ENCODE peak calls at places on chromosomes 16 and 17, in six cellular contexts. One of them, this sample, is unnamed.
A peak's percentile ranks its signal among the peaks of the same experiment; 100 is the strongest.

GRCh38 chr17:9999948-10000695 is 95.1 kb upstream of the RCVRN start:
- DNase-seq in GM23248: no peak
- DNase-seq in thoracic aorta: no peak
- DNase-seq in CD8-positive, alpha-beta memory T cell: no peak
- DNase-seq in BE2C: no peak
- DNase-seq in OCI-LY7: no peak
- DNase-seq in this sample: no peak

GRCh38 chr16:31452631-31453106 is 6.6 kb upstream of the ARMC5 start:
- DNase-seq in GM23248: peak; percentile 91
- DNase-seq in thoracic aorta: no peak
- DNase-seq in CD8-positive, alpha-beta memory T cell: no peak
- DNase-seq in BE2C: no peak
- DNase-seq in OCI-LY7: no peak
- DNase-seq in this sample: no peak

GRCh38 chr17:9529033-9529748 is 46.4 kb downstream of the STX8 start:
- DNase-seq in GM23248: peak; percentile 63
- DNase-seq in thoracic aorta: no peak
- DNase-seq in CD8-positive, alpha-beta memory T cell: no peak
- DNase-seq in BE2C: no peak
- DNase-seq in OCI-LY7: peak; percentile 6
- DNase-seq in this sample: no peak

GRCh38 chr16:58885528-58886170 is 151.5 kb upstream of the GOT2 start:
- DNase-seq in GM23248: no peak
- DNase-seq in thoracic aorta: no peak
- DNase-seq in CD8-positive, alpha-beta memory T cell: no peak
- DNase-seq in BE2C: no peak
- DNase-seq in OCI-LY7: no peak
- DNase-seq in this sample: no peak

GRCh38 chr16:87780385-87780989 is 14.7 kb upstream of the KLHDC4 start:
- DNase-seq in GM23248: peak; percentile 25
- DNase-seq in thoracic aorta: no peak
- DNase-seq in CD8-positive, alpha-beta memory T cell: peak; percentile 56
- DNase-seq in BE2C: no peak
- DNase-seq in OCI-LY7: peak; percentile 79
- DNase-seq in this sample: peak; percentile 83

GRCh38 chr16:14307059-14307531 is 236.0 kb downstream of the MRTFB start:
- DNase-seq in GM23248: peak; percentile 34
- DNase-seq in thoracic aorta: no peak
- DNase-seq in CD8-positive, alpha-beta memory T cell: no peak
- DNase-seq in BE2C: no peak
- DNase-seq in OCI-LY7: peak; percentile 68
- DNase-seq in this sample: no peak

GRCh38 chr16:22204091-22204655 is 1.9 kb upstream of the EEF2K start:
- DNase-seq in GM23248: no peak
- DNase-seq in thoracic aorta: no peak
- DNase-seq in CD8-positive, alpha-beta memory T cell: no peak
- DNase-seq in BE2C: no peak
- DNase-seq in OCI-LY7: no peak
- DNase-seq in this sample: no peak

GRCh38 chr16:50627419-50627818 is 53.7 kb downstream of the SNX20 start:
- DNase-seq in GM23248: peak; percentile 18
- DNase-seq in thoracic aorta: peak; percentile 37
- DNase-seq in CD8-positive, alpha-beta memory T cell: peak; percentile 9
- DNase-seq in BE2C: peak; percentile 24
- DNase-seq in OCI-LY7: peak; percentile 15
- DNase-seq in this sample: no peak

GRCh38 chr17:48596000-48596734 is 2.6 kb upstream of the HOXB5 start:
- DNase-seq in GM23248: no peak
- DNase-seq in thoracic aorta: no peak
- DNase-seq in CD8-positive, alpha-beta memory T cell: no peak
- DNase-seq in BE2C: no peak
- DNase-seq in OCI-LY7: no peak
- DNase-seq in this sample: no peak

GRCh38 chr17:36816889-36817288 is 120.4 kb upstream of the LHX1 start:
- DNase-seq in GM23248: no peak
- DNase-seq in thoracic aorta: no peak
- DNase-seq in CD8-positive, alpha-beta memory T cell: no peak
- DNase-seq in BE2C: no peak
- DNase-seq in OCI-LY7: no peak
- DNase-seq in this sample: no peak

GRCh38 chr16:52581530-52581929 is 34.6 kb upstream of the TOX3 start:
- DNase-seq in GM23248: no peak
- DNase-seq in thoracic aorta: no peak
- DNase-seq in CD8-positive, alpha-beta memory T cell: no peak
- DNase-seq in BE2C: no peak
- DNase-seq in OCI-LY7: no peak
- DNase-seq in this sample: no peak

GRCh38 chr17:42877037-42877436 is 23.6 kb upstream of the G6PC1 start:
- DNase-seq in GM23248: no peak
- DNase-seq in thoracic aorta: no peak
- DNase-seq in CD8-positive, alpha-beta memory T cell: no peak
- DNase-seq in BE2C: no peak
- DNase-seq in OCI-LY7: no peak
- DNase-seq in this sample: no peak

GRCh38 chr16:81500833-81501521 is 56.4 kb downstream of the CMIP start:
- DNase-seq in GM23248: no peak
- DNase-seq in thoracic aorta: no peak
- DNase-seq in CD8-positive, alpha-beta memory T cell: no peak
- DNase-seq in BE2C: no peak
- DNase-seq in OCI-LY7: no peak
- DNase-seq in this sample: no peak

GRCh38 chr17:1617620-1618174 is 10.9 kb downstream of the SLC43A2 start:
- DNase-seq in GM23248: peak; percentile 94
- DNase-seq in thoracic aorta: no peak
- DNase-seq in CD8-positive, alpha-beta memory T cell: no peak
- DNase-seq in BE2C: no peak
- DNase-seq in OCI-LY7: no peak
- DNase-seq in this sample: no peak

GRCh38 chr16:54284319-54284930 is 2.2 kb downstream of the IRX3 start:
- DNase-seq in GM23248: peak; percentile 47
- DNase-seq in thoracic aorta: no peak
- DNase-seq in CD8-positive, alpha-beta memory T cell: no peak
- DNase-seq in BE2C: no peak
- DNase-seq in OCI-LY7: no peak
- DNase-seq in this sample: no peak

GRCh38 chr17:41486809-41487530 is 2.7 kb downstream of the KRT36 start:
- DNase-seq in GM23248: no peak
- DNase-seq in thoracic aorta: no peak
- DNase-seq in CD8-positive, alpha-beta memory T cell: no peak
- DNase-seq in BE2C: peak; percentile 42
- DNase-seq in OCI-LY7: peak; percentile 35
- DNase-seq in this sample: peak; percentile 81

GRCh38 chr17:44204453-44204882 is 4.8 kb upstream of the ATXN7L3 start:
- DNase-seq in GM23248: peak; percentile 75
- DNase-seq in thoracic aorta: no peak
- DNase-seq in CD8-positive, alpha-beta memory T cell: no peak
- DNase-seq in BE2C: no peak
- DNase-seq in OCI-LY7: no peak
- DNase-seq in this sample: no peak

GRCh38 chr17:79832211-79833109 is 6.8 kb downstream of the CBX4 start:
- DNase-seq in GM23248: no peak
- DNase-seq in thoracic aorta: no peak
- DNase-seq in CD8-positive, alpha-beta memory T cell: no peak
- DNase-seq in BE2C: no peak
- DNase-seq in OCI-LY7: no peak
- DNase-seq in this sample: peak; percentile 77

GRCh38 chr17:28470266-28471126 is 2.9 kb upstream of the SLC13A2 start:
- DNase-seq in GM23248: no peak
- DNase-seq in thoracic aorta: no peak
- DNase-seq in CD8-positive, alpha-beta memory T cell: no peak
- DNase-seq in BE2C: no peak
- DNase-seq in OCI-LY7: no peak
- DNase-seq in this sample: no peak

DNA sequence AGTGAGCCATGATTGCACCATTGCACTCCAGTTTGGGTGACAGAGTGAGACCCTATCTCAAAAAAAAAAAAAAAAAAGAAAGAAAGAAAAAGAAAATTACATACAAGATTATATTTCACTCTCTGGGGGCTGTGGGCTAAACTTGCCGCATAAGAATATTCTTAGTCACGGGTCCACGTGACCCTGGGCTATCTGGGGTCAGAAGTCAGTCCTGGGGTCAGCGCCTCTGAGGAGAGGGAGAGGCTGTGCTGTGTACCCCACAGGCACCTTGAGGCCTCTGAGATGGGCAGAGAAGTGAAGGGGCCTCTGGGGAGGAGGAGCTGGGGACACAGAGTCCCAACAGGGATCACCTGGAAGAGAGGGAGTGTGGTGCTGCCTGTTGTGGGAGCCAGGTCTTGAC is 5.8 kb upstream of the CD79B start:
- DNase-seq in GM23248: no peak
- DNase-seq in thoracic aorta: no peak
- DNase-seq in CD8-positive, alpha-beta memory T cell: no peak
- DNase-seq in BE2C: no peak
- DNase-seq in OCI-LY7: no peak
- DNase-seq in this sample: no peak
- H3K4me1 ChIP-seq in GM23248: no peaks in the 10 kb centered on the region
- H3K4me1 ChIP-seq in thoracic aorta: no peaks in the 10 kb centered on the region
- H3K4me1 ChIP-seq in CD8-positive, alpha-beta memory T cell: peaks cover under 1% of the 10 kb centered on the region
- H3K4me1 ChIP-seq in BE2C: no peaks in the 10 kb centered on the region
- H3K4me1 ChIP-seq in OCI-LY7: peaks cover 73% of the 10 kb centered on the region
- H3K4me1 ChIP-seq in this sample: no peaks in the 10 kb centered on the region

GRCh38 chr16:60452646-60453045 is 1583.6 kb downstream of the CDH8 start:
- DNase-seq in GM23248: no peak
- DNase-seq in thoracic aorta: no peak
- DNase-seq in CD8-positive, alpha-beta memory T cell: no peak
- DNase-seq in BE2C: no peak
- DNase-seq in OCI-LY7: no peak
- DNase-seq in this sample: no peak
- H3K9me3 ChIP-seq in GM23248: no peaks in the 10 kb centered on the region
- H3K9me3 ChIP-seq in thoracic aorta: no peaks in the 10 kb centered on the region
- H3K9me3 ChIP-seq in CD8-positive, alpha-beta memory T cell: no peaks in the 10 kb centered on the region
- H3K9me3 ChIP-seq in BE2C: peaks cover 5% of the 10 kb centered on the region
- H3K9me3 ChIP-seq in OCI-LY7: no peaks in the 10 kb centered on the region
- H3K9me3 ChIP-seq in this sample: no peaks in the 10 kb centered on the region

GRCh38 chr17:76139261-76139752 is 1.7 kb downstream of the FOXJ1 start:
- DNase-seq in GM23248: no peak
- DNase-seq in thoracic aorta: no peak
- DNase-seq in CD8-positive, alpha-beta memory T cell: no peak
- DNase-seq in BE2C: no peak
- DNase-seq in OCI-LY7: no peak
- DNase-seq in this sample: no peak

GRCh38 chr17:76141212-76142043 is at the start of gene FOXJ1:
- DNase-seq in GM23248: peak; percentile 90
- DNase-seq in thoracic aorta: peak; percentile 59
- DNase-seq in CD8-positive, alpha-beta memory T cell: peak; percentile 90
- DNase-seq in BE2C: peak; percentile 94
- DNase-seq in OCI-LY7: peak; percentile 90
- DNase-seq in this sample: peak; percentile 94

GRCh38 chr17:76142044-76143041 is 1.3 kb upstream of the FOXJ1 start:
- DNase-seq in GM23248: no peak
- DNase-seq in thoracic aorta: no peak
- DNase-seq in CD8-positive, alpha-beta memory T cell: no peak
- DNase-seq in BE2C: no peak
- DNase-seq in OCI-LY7: no peak
- DNase-seq in this sample: peak; percentile 46

GRCh38 chr17:76139801-76140660 is 1.0 kb downstream of the FOXJ1 start:
- DNase-seq in GM23248: peak; percentile 26
- DNase-seq in thoracic aorta: no peak
- DNase-seq in CD8-positive, alpha-beta memory T cell: peak; percentile 46
- DNase-seq in BE2C: no peak
- DNase-seq in OCI-LY7: no peak
- DNase-seq in this sample: peak; percentile 77

DNA sequence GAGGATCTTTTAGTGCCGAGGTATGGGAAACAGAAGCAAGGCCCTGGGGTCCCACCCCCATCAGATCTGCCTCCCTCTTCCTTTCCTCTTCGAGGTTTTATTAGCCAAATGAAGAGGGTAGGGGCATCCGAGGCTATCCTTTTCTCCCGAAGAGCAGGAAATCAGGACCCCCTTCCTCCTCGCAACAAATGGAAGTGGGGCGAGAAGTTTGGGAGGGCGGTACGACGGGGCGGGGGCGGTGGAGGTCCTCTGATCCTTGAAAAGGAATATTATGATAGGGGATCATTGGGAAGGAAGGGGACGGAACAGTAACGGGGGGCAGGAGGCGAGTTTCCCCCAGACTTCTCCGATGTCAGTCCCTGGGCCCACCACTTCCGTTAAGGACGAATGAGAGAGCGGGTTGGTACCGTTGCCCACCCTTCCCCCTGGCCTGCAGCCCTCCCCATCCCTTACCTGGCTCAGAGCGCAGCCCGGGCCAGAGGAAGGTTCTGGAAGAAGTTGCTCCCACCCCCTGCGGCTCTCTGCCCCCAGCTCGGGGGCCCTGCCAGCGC is 309 bp downstream of the FOXJ1 start:
- DNase-seq in GM23248: no peak
- DNase-seq in thoracic aorta: no peak
- DNase-seq in CD8-positive, alpha-beta memory T cell: no peak
- DNase-seq in BE2C: no peak
- DNase-seq in OCI-LY7: no peak
- DNase-seq in this sample: no peak
- H3K4me1 ChIP-seq in GM23248: no peaks in the 10 kb centered on the region
- H3K4me1 ChIP-seq in thoracic aorta: no peaks in the 10 kb centered on the region
- H3K4me1 ChIP-seq in CD8-positive, alpha-beta memory T cell: peaks cover 54% of the 10 kb centered on the region
- H3K4me1 ChIP-seq in BE2C: peaks cover 5% of the 10 kb centered on the region
- H3K4me1 ChIP-seq in OCI-LY7: peaks cover 52% of the 10 kb centered on the region
- H3K4me1 ChIP-seq in this sample: peaks cover 44% of the 10 kb centered on the region

DNA sequence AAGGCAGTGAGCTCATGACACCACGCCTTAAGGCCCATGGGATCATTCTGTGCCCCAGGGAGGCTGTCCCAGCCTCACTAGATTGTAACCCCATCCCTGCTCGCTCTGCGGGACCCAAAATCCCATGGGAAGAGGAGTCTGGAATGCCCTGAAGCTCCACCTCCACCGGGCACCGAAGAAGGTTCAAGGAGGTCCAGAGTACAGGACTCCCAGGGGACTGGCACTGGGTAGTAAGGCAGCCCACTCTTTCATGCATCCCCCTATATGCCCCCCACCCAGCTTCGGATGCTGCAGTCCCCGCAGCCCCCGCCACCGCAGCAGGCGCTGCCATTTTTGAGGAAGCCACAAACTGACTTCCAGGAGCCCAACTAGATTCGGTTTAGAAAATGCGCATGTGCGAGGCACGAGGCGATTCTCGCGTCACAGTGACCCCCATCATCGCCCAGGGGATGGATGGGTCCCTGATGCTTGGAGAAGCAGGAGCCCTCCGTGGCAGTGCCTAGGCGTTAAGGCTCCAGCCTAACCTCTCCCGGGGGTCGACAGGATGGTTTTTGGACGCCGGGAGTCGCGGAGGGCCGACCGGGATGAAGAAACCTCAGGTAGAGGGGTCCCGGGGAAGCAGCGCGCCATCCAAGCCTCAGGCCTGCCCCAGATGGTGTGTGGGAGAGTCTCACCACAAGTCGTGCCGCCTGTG is 1681.0 kb downstream of the TP53TG3F start:
- DNase-seq in GM23248: no peak
- DNase-seq in thoracic aorta: no peak
- DNase-seq in CD8-positive, alpha-beta memory T cell: no peak
- DNase-seq in BE2C: no peak
- DNase-seq in OCI-LY7: no peak
- DNase-seq in this sample: peak; percentile 55
- H3K9me3 ChIP-seq in GM23248: no peaks in the 10 kb centered on the region
- H3K9me3 ChIP-seq in thoracic aorta: no peaks in the 10 kb centered on the region
- H3K9me3 ChIP-seq in CD8-positive, alpha-beta memory T cell: no peaks in the 10 kb centered on the region
- H3K9me3 ChIP-seq in BE2C: peaks cover 5% of the 10 kb centered on the region
- H3K9me3 ChIP-seq in OCI-LY7: no peaks in the 10 kb centered on the region
- H3K9me3 ChIP-seq in this sample: no peaks in the 10 kb centered on the region

GRCh38 chr17:50051606-50052005 is 4.3 kb upstream of the ITGA3 start:
- DNase-seq in GM23248: peak; percentile 43
- DNase-seq in thoracic aorta: no peak
- DNase-seq in CD8-positive, alpha-beta memory T cell: no peak
- DNase-seq in BE2C: no peak
- DNase-seq in OCI-LY7: no peak
- DNase-seq in this sample: no peak
- H3K4me1 ChIP-seq in GM23248: peaks cover 65% of the 10 kb centered on the region
- H3K4me1 ChIP-seq in thoracic aorta: peaks cover 4% of the 10 kb centered on the region
- H3K4me1 ChIP-seq in CD8-positive, alpha-beta memory T cell: peaks cover 1% of the 10 kb centered on the region
- H3K4me1 ChIP-seq in BE2C: no peaks in the 10 kb centered on the region
- H3K4me1 ChIP-seq in OCI-LY7: peaks cover 28% of the 10 kb centered on the region
- H3K4me1 ChIP-seq in this sample: peaks cover 45% of the 10 kb centered on the region

This sample was measured in upper lobe of right lung.